ENCODE peak calls at places on chromosomes 13 and 19, in nine cellular contexts. R is cardiac fibroblast, F is thoracic aorta, P is astrocyte of the spinal cord, J is endothelial cell, C is fibroblast of villous mesenchyme, Q is psoas muscle, Z is fibroblast of pulmonary artery, E is natural killer cell. S is an unnamed sample.

GRCh38 chr13:69948016-69948415 is 159.6 kb upstream of the ATXN8OS start:
- DNase-seq in R (no peak), Q (no peak), Z (no peak), C (no peak), P (no peak), J (no peak), E (no peak), F (no peak), S (no peak)

GRCh38 chr19:15248648-15249559 is 16.7 kb upstream of the EPHX3 start:
- DNase-seq in Z (peak), F (peak), Q (peak), P (peak), C (peak), J (no peak), E (no peak), R (peak), S (no peak)

GRCh38 chr19:18991468-18991867 is 41.8 kb downstream of the SUGP2 start:
- DNase-seq in P (no peak), J (no peak), E (no peak), F (no peak), R (no peak), C (no peak), Z (no peak), Q (no peak), S (no peak)

GRCh38 chr13:20388184-20388583 is 137.5 kb downstream of the CRYL1 start:
- DNase-seq in Z (no peak), C (no peak), F (no peak), E (no peak), R (no peak), P (no peak), J (no peak), Q (no peak), S (no peak)

GRCh38 chr19:55702131-55702627 is 27.2 kb downstream of the EPN1 start:
- DNase-seq in F (no peak), P (no peak), C (peak), R (peak), E (no peak), Z (peak), Q (no peak), J (no peak), S (no peak)

GRCh38 chr13:113846639-113847318 is 17.1 kb downstream of the GAS6 start:
- DNase-seq in F (no peak), P (no peak), J (no peak), Q (peak), E (no peak), C (no peak), Z (no peak), R (no peak), S (no peak)

GRCh38 chr13:93425411-93425810 is 198.8 kb downstream of the GPC6 start:
- DNase-seq in Z (no peak), C (no peak), Q (no peak), J (no peak), E (no peak), F (no peak), R (no peak), P (no peak), S (no peak)

GRCh38 chr13:49341517-49341916 is 93.8 kb downstream of the CDADC1 start:
- DNase-seq in Q (no peak), C (no peak), F (no peak), Z (no peak), R (no peak), P (no peak), J (no peak), E (no peak), S (no peak)

GRCh38 chr19:29256516-29256915 is 43.6 kb upstream of the UQCRFS1 start:
- DNase-seq in P (no peak), C (no peak), Q (no peak), Z (no peak), F (no peak), R (no peak), J (no peak), E (no peak), S (no peak)

GRCh38 chr13:112943309-112944125 is 25.5 kb upstream of the MCF2L start:
- DNase-seq in R (peak), P (peak), E (no peak), C (peak), J (peak), Z (peak), Q (no peak), F (no peak), S (peak)

GRCh38 chr19:3969435-3970312 is 1.2 kb downstream of the DAPK3 start:
- DNase-seq in Q (peak), F (no peak), Z (peak), E (no peak), J (peak), C (peak), P (peak), R (peak), S (no peak)

GRCh38 chr19:5090780-5091575 is 122.1 kb downstream of the KDM4B start:
- DNase-seq in C (peak), Z (peak), E (no peak), Q (no peak), P (peak), F (no peak), J (no peak), R (peak), S (no peak)

GRCh38 chr19:37817180-37817911 is 38.0 kb upstream of the ZNF573 start:
- DNase-seq in F (peak), Q (peak), P (peak), E (peak), R (peak), Z (peak), J (no peak), C (peak), S (peak)

GRCh38 chr13:109093988-109094387 is 464.6 kb downstream of the MYO16 start:
- DNase-seq in F (no peak), Z (no peak), C (no peak), J (peak), Q (no peak), P (no peak), E (no peak), R (no peak), S (no peak)

GRCh38 chr19:41548954-41549688 is 26.8 kb upstream of the CEACAM21 start:
- DNase-seq in C (no peak), Z (no peak), Q (no peak), E (peak), F (no peak), P (no peak), J (peak), R (peak), S (peak)

GRCh38 chr13:28658796-28659610 is at the start of gene POMP:
- DNase-seq in J (peak), P (peak), Q (peak), E (peak), R (peak), F (peak), C (peak), Z (peak), S (peak)
- TF ChIP-seq CTCF in J (no peak), P (no peak), Q (no peak), E (no peak), R (no peak), F (no peak), C (no peak), Z (no peak), S (no peak)

DNA sequence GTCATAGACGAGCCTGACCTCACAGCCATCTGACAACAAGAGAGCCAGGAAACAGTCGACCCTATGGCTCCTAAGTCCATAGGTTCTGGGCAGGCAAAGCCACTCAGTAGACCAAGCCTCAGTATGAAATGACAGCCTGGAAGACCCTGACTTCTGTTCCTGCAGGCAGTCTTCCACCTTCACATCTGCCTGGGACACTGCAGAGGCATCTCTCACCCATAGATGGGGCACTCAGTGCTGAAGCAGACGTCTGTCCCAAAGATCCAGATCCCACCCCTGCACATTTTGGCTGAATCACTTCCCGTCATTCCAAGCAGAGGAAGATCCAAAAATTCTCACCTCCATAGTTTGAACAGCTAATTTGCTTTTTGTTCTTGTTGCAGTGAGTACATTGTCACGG is 139.3 kb upstream of the ZNF507 start:
- DNase-seq in Q (no peak), P (no peak), J (no peak), C (no peak), Z (no peak), R (no peak), E (no peak), F (no peak), S (no peak)
- TF ChIP-seq CTCF in Q (no peak), P (no peak), J (no peak), C (no peak), Z (no peak), R (no peak), E (no peak), F (no peak), S (no peak)

GRCh38 chr13:33375421-33375820 is 89.9 kb upstream of the STARD13 start:
- DNase-seq in P (no peak), Z (no peak), F (no peak), Q (no peak), J (no peak), C (no peak), R (no peak), E (no peak), S (peak)

GRCh38 chr13:33376212-33376611 is 90.7 kb upstream of the STARD13 start:
- DNase-seq in P (no peak), C (no peak), R (no peak), F (no peak), Q (no peak), E (no peak), Z (no peak), J (no peak), S (no peak)

GRCh38 chr13:33372251-33372919 is 86.8 kb upstream of the STARD13 start:
- DNase-seq in E (no peak), Q (no peak), Z (no peak), J (no peak), F (no peak), P (no peak), C (no peak), R (no peak), S (no peak)

GRCh38 chr13:33377825-33378224 is 92.3 kb upstream of the STARD13 start:
- DNase-seq in R (no peak), E (no peak), C (no peak), Z (no peak), F (no peak), P (no peak), J (no peak), Q (no peak), S (no peak)

GRCh38 chr13:33373624-33374023 is 88.1 kb upstream of the STARD13 start:
- DNase-seq in E (no peak), Q (no peak), F (no peak), R (no peak), P (no peak), J (no peak), C (no peak), Z (no peak), S (no peak)
- TF ChIP-seq CTCF in E (no peak), Q (no peak), F (no peak), R (peak), P (peak), J (peak), C (peak), Z (peak), S (no peak)

GRCh38 chr19:1106841-1107654 is 3.3 kb downstream of the GPX4 start:
- DNase-seq in Z (peak), F (no peak), C (peak), J (no peak), E (no peak), R (peak), P (no peak), Q (no peak), S (no peak)
- TF ChIP-seq CTCF in Z (peak), F (no peak), C (no peak), J (no peak), E (no peak), R (peak), P (peak), Q (no peak), S (no peak)

DNA sequence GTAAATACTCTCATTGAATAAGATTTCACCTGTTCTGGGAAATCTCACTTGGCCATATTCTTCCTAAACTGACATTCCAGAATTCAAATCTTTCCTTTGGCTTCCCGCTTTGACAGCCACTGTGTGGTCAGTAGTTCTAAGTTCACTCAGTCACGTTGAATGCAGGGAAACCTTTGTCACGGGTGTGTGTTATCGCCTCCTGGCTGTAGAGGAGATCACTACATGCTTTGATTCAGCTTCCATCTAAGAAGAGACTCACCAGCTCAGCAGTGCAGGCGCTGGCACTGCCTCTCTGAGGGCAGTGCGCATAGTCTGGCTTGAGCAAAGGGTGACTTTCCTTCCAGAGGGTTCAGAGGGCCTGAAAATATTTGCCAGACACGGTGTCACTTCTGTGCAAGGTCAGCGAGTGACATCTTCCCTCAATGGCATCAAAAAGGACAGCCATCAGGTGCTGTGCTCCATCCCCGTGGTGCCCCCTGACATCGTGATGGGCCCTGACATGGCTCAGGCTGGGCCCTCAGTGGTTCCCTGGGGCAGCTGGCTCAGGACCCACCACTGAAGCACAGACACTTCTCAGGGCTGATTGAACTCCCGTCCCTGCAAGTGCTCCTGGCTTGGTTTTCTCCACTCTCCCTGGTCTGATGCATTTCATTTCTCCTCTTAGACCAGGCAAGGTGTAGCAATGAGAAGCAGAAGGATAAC is 635.4 kb upstream of the ARGLU1 start:
- DNase-seq in Q (no peak), R (peak), P (no peak), C (no peak), F (no peak), E (no peak), J (peak), Z (peak), S (no peak)
- TF ChIP-seq CTCF in Q (peak), R (peak), P (peak), C (peak), F (no peak), E (no peak), J (peak), Z (peak), S (no peak)